ENCODE peak calls at places on chromosome 17, in five cellular contexts. K is stimulated activated CD4-positive, alpha-beta T cell treated with anti-CD3 and anti-CD28 coated beads, Interleukin-15, amount 100 ng/mL, for 24 hours; X is skeletal muscle cell; Z is mesenchymal stem cell; I is activated CD4-positive, alpha-beta T cell treated with anti-CD3 and anti-CD28 coated beads, Interleukin-2, amount 50 U/mL, for 1 hour. T is an unnamed sample.
A peak's percentile ranks its signal among the peaks of the same experiment; 100 is the strongest.

GRCh38 chr17:30378191-30378796 is 433 bp upstream of the CPD start:
- DNase-seq in Z (no peak), K (peak; percentile 70), I (peak; percentile 43), X (no peak), T (no peak)

GRCh38 chr17:18186271-18186982 is 2.8 kb downstream of the ALKBH5 start:
- DNase-seq in X (no peak), K (no peak), I (no peak), Z (peak; percentile 34), T (no peak)

GRCh38 chr17:78364436-78365281 is 4.8 kb upstream of the SOCS3 start:
- DNase-seq in I (no peak), K (peak; percentile 52), X (no peak), Z (no peak), T (no peak)

GRCh38 chr17:81703747-81704654 is 834 bp downstream of the MRPL12 start:
- DNase-seq in Z (no peak), X (no peak), I (no peak), K (peak; percentile 43), T (no peak)

GRCh38 chr17:19540706-19541370 is 7.2 kb downstream of the SLC47A1 start:
- DNase-seq in Z (no peak), I (no peak), K (no peak), X (no peak), T (no peak)

GRCh38 chr17:43940630-43941029 is 1.6 kb downstream of the PPY start:
- DNase-seq in Z (peak; percentile 60), X (no peak), I (no peak), K (peak; percentile 34), T (no peak)

GRCh38 chr17:50275279-50275678 is 1.0 kb downstream of the TMEM92 start:
- DNase-seq in Z (no peak), K (no peak), I (no peak), X (no peak), T (no peak)

GRCh38 chr17:57295526-57296023 is 39.3 kb downstream of the MSI2 start:
- DNase-seq in X (peak; percentile 41), K (no peak), I (no peak), Z (peak; percentile 59), T (no peak)

GRCh38 chr17:12209792-12210191 is 189.1 kb downstream of the MAP2K4 start:
- DNase-seq in Z (no peak), X (no peak), K (no peak), I (no peak), T (no peak)